ENCODE peak calls at places on chromosome 16, in seven cellular contexts. W is SK-N-SH; L is heart right ventricle; R is neural progenitor cell; T is cardiac muscle cell; Z is IMR-90; C is CD8-positive, alpha-beta T cell. O is an unnamed sample.
A peak's percentile ranks its signal among the peaks of the same experiment; 100 is the strongest.

GRCh38 chr16:89431158-89431584 is 59.2 kb downstream of the ANKRD11 start:
- DNase-seq in W (no peak), L (no peak), R (no peak), T (no peak), Z (peak; percentile 96), C (no peak), O (no peak)

GRCh38 chr16:22945361-22945760 is 131.4 kb downstream of the HS3ST2 start:
- DNase-seq in W (no peak), L (no peak), R (no peak), T (peak; percentile 2), Z (no peak), C (no peak), O (no peak)

GRCh38 chr16:83137326-83137770 is 510.6 kb downstream of the CDH13 start:
- DNase-seq in W (no peak), L (no peak), R (peak; percentile 63), T (peak; percentile 89), Z (peak; percentile 83), C (no peak), O (no peak)

GRCh38 chr16:79082955-79083354 is 517.6 kb downstream of the MAF start:
- DNase-seq in W (no peak), L (no peak), R (no peak), T (no peak), Z (no peak), C (no peak), O (no peak)

GRCh38 chr16:11681526-11681925 is 13.3 kb downstream of the SNN start:
- DNase-seq in W (no peak), L (no peak), R (no peak), T (no peak), Z (no peak), C (no peak), O (no peak)

GRCh38 chr16:672851-673250 is 2.6 kb upstream of the RHBDL1 start:
- DNase-seq in W (no peak), L (no peak), R (no peak), T (no peak), Z (no peak), C (no peak), O (no peak)

GRCh38 chr16:83433201-83433600 is 374.6 kb upstream of the HSBP1 start:
- DNase-seq in W (no peak), L (no peak), R (no peak), T (no peak), Z (no peak), C (no peak), O (no peak)

GRCh38 chr16:72083778-72084404 is 9.5 kb downstream of the TXNL4B start:
- DNase-seq in W (no peak), L (no peak), R (no peak), T (no peak), Z (no peak), C (no peak), O (no peak)

GRCh38 chr16:19680972-19681371 is 37.1 kb downstream of the KNOP1 start:
- DNase-seq in W (no peak), L (no peak), R (no peak), T (no peak), Z (no peak), C (no peak), O (no peak)

GRCh38 chr16:66511615-66512500 is 38.1 kb downstream of the TK2 start:
- DNase-seq in W (no peak), L (no peak), R (peak; percentile 33), T (peak; percentile 80), Z (peak; percentile 72), C (no peak), O (peak; percentile 40)

GRCh38 chr16:17339764-17340541 is 130.8 kb downstream of the XYLT1 start:
- DNase-seq in W (no peak), L (no peak), R (no peak), T (no peak), Z (peak; percentile 46), C (no peak), O (no peak)

GRCh38 chr16:80718480-80719220 is 85.7 kb downstream of the CDYL2 start:
- DNase-seq in W (no peak), L (no peak), R (peak; percentile 20), T (peak; percentile 33), Z (peak; percentile 22), C (no peak), O (no peak)

GRCh38 chr16:8661703-8662102 is 12.7 kb upstream of the ABAT start:
- DNase-seq in W (no peak), L (no peak), R (no peak), T (no peak), Z (no peak), C (no peak), O (no peak)

GRCh38 chr16:74605746-74606520 is 981 bp downstream of the GLG1 start:
- DNase-seq in W (no peak), L (no peak), R (peak; percentile 51), T (no peak), Z (no peak), C (no peak), O (peak; percentile 66)

GRCh38 chr16:89637379-89637778 is 20.1 kb downstream of the CHMP1A start:
- DNase-seq in W (no peak), L (no peak), R (no peak), T (no peak), Z (no peak), C (no peak), O (no peak)

DNA sequence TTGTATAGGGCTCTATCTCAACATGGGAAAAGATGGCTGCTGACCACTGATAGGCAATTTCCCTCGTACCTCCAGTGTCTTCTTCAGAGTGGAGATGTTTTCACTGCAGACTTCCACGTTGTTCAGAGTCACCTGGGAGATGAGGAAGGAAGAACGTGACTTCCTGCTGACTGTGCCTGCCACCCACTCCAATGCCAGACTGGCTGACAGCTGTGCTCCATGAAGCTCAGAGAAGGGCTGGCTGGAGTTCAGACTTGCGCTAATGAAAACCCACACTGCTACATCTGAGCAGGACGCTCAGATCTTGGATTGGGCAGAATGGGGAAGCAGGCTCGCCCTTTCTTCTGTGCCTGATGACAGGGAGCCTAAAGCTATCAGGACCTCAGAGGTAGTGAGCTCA is 33.1 kb downstream of the COG4 start:
- DNase-seq in W (no peak), L (no peak), R (no peak), T (no peak), Z (peak; percentile 15), C (no peak), O (no peak)
- H3K36me3 ChIP-seq in W (peaks cover 7% of the 10 kb centered on the region), L (peaks cover 100% of the 10 kb centered on the region), R (no peaks in the 10 kb centered on the region), T (no peaks in the 10 kb centered on the region), Z (peaks cover 26% of the 10 kb centered on the region), C (peaks cover 34% of the 10 kb centered on the region), O (peaks cover 23% of the 10 kb centered on the region)

GRCh38 chr16:27455700-27456099 is 53.7 kb downstream of the IL21R start:
- DNase-seq in W (no peak), L (no peak), R (no peak), T (peak; percentile 54), Z (no peak), C (no peak), O (no peak)

GRCh38 chr16:27450836-27451341 is 48.9 kb downstream of the IL21R start:
- DNase-seq in W (no peak), L (no peak), R (no peak), T (peak; percentile 22), Z (no peak), C (no peak), O (no peak)

GRCh38 chr16:27449434-27450188 is 47.6 kb downstream of the IL21R start:
- DNase-seq in W (no peak), L (no peak), R (no peak), T (no peak), Z (no peak), C (peak; percentile 66), O (no peak)

GRCh38 chr16:27453476-27453825 is 51.5 kb downstream of the IL21R start:
- DNase-seq in W (no peak), L (no peak), R (no peak), T (no peak), Z (no peak), C (no peak), O (no peak)

DNA sequence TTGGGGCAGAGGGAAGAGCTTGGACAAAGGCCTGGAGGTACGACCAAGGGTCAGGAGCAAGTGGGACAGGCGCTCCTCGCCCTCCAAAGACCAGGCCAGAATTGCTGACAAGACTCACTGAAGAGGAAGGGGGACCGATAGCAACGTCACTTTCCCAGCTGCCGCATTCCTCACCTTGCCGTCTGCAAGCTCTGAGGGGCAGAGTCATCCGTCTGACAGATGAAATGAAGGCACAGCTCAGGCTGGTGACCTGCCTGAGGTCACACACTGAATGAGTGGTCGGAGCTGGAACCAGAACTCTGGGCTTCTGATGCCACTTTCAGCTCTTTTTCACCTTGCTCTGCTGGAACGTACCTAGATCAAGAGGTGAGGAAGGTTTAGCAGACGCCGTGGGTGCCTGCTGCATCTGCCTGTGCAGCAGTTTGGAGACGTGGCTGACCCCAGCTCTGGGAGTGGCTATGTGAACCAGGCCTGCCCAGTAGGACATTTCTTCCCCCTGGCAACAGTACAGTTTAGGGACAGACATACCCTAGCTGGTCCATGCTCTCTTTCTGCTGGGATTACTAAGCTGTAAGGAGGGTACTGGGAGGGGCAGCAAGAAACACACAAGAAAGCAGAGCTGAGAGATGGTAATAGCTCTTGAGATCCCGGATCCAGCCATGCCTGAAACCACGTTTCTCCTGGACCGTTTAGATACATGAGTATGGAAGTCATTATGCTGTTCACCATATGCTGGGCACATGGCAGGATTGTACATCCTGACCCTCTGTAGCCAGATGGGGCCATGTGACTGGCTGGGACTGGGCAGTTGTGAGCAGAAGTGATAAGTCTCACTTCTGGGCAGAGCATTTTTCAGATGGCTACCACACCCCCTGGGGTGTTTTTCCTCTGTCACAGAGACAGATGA is 50.8 kb downstream of the IL21R start:
- DNase-seq in W (no peak), L (no peak), R (no peak), T (no peak), Z (no peak), C (no peak), O (no peak)
- TF ChIP-seq CTCF in W (no peak), L (no peak), R (no peak), T (no peak), Z (no peak), C (no peak), O (no peak)

GRCh38 chr16:58578642-58579041 is 51.0 kb downstream of the CNOT1 start:
- DNase-seq in W (no peak), L (no peak), R (no peak), T (no peak), Z (no peak), C (no peak), O (no peak)
- H3K36me3 ChIP-seq in W (peaks cover 87% of the 10 kb centered on the region), L (peaks cover 100% of the 10 kb centered on the region), R (peaks cover 70% of the 10 kb centered on the region), T (peaks cover 85% of the 10 kb centered on the region), Z (peaks cover 58% of the 10 kb centered on the region), C (peaks cover 70% of the 10 kb centered on the region), O (peaks cover 99% of the 10 kb centered on the region)

DNA sequence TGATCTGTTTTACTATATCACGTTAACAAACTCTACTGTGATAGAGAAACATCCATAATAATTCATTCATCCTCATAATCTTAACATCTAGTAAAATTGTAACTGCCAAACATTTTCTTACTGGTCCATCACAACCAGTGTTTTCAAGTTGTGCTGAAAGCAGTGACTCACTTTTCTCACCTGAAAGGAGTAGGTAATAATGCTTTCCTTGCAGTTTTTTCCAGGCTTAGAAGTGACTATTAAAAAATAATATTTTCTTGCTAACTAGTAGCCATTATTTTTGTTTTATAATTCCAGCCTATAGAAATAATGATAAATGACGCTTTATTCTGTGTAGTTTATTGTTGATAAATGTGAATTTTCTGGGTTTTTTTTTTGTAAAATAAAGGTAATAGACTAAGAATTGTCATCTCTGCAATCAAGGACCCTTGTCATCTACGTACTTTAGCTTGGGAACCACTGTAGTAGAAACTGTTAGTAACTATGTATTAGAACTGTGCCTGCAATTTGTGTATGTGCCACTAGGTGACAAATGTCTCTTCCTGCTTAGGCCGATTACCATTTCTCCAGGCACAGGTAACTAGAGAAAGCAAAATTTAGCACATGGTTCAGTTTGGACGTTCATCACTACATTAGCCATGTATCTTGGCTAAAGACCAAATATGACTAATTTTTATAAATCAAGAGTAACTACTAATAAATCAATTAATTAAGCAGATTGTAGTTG is 409.4 kb upstream of the ERCC4 start:
- DNase-seq in W (no peak), L (no peak), R (peak; percentile 22), T (no peak), Z (no peak), C (no peak), O (no peak)
- TF ChIP-seq CTCF in W (peak; percentile 25), L (no peak), R (peak; percentile 54), T (no peak), Z (no peak), C (no peak), O (peak; percentile 33)